ENCODE peak calls at places on chromosomes 4 and X, in five cellular contexts. X is suprapubic skin, G is right atrium auricular region, B is right lobe of liver, E is sigmoid colon. M is an unnamed sample. For H3K4me1 and H3K27me3, the result is how much of the 10 kb centered on the place peaks cover.

GRCh38 chr4:6095023-6095817 is 77.0 kb upstream of the C4orf50 start:
- DNase-seq in G (no peak), B (no peak), E (peak), X (peak), M (no peak)

GRCh38 chrX:98795636-98796035 is 1614.4 kb downstream of the PCDH19 start:
- DNase-seq in G (no peak), B (no peak), E (no peak), X (no peak), M (no peak)

GRCh38 chr4:114758066-114758465 is 159.5 kb downstream of the UGT8 start:
- DNase-seq in E (no peak), G (no peak), B (no peak), X (no peak), M (no peak)

GRCh38 chr4:41927761-41928499 is 7.3 kb upstream of the TMEM33 start:
- DNase-seq in X (no peak), G (no peak), B (no peak), E (no peak), M (no peak)

GRCh38 chr4:183602444-183603102 is 56.4 kb downstream of the RWDD4 start:
- DNase-seq in B (no peak), G (no peak), E (no peak), X (no peak), M (no peak)

GRCh38 chrX:126551306-126551705 is 1.3 kb downstream of the DCAF12L1 start:
- DNase-seq in G (no peak), B (no peak), X (no peak), E (no peak), M (no peak)

GRCh38 chrX:129723511-129723910 is 15.3 kb upstream of the XPNPEP2 start:
- DNase-seq in G (no peak), E (no peak), X (no peak), B (no peak), M (no peak)

GRCh38 chr4:14726441-14727405 is 275.6 kb upstream of the CPEB2 start:
- DNase-seq in E (no peak), X (no peak), B (no peak), G (no peak), M (no peak)

GRCh38 chr4:102791318-102791835 is 30.6 kb upstream of the MANBA start:
- DNase-seq in B (no peak), E (no peak), X (no peak), G (no peak), M (no peak)

GRCh38 chr4:102787096-102787867 is 26.5 kb upstream of the MANBA start:
- DNase-seq in G (no peak), X (no peak), E (no peak), B (no peak), M (no peak)

GRCh38 chr4:102787944-102788343 is 27.2 kb upstream of the MANBA start:
- DNase-seq in X (no peak), B (no peak), G (no peak), E (no peak), M (no peak)

GRCh38 chr4:102786279-102786678 is 25.5 kb upstream of the MANBA start:
- DNase-seq in B (no peak), E (no peak), X (no peak), G (no peak), M (no peak)

DNA sequence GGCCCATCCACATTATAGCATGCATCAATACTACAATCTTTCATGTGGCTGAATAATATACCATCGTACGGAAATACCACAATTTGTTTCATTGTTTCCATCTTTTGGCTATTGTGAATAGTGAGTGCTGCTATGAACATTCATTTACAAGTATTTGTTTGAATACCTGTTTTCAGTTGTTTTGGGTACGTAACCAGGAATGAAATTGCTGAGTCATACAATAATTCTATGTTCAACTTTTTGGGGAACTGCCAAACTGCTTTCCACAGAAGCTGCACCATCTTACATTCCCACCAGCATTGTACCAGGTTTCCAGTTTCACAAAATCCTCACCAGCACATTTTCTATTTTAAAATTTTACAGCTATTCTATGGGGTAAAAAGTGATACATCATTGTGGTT is 28.5 kb upstream of the MANBA start:
- DNase-seq in G (no peak), E (no peak), X (no peak), B (no peak), M (no peak)
- H3K4me1 ChIP-seq in G (under half), E (under half), X (under half), B (under half), M (under half)

DNA sequence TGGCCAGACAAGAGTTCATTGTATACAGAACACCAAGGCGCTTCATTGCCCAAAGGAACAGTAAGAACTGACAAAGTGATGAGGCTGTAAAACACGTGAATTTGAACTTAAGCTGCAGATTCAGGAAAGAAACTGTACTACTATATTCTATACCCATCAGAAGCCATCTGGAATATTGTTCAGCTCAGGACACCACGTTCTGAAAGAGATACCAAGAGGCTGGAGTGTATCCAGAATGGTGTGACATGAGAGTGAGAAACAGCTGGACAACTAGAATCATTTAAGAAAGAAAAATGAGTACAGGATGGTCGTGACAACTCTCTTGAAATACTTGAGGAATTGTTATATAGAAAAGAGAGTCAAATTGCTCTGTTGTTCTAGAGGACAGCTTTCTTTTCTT is 94.9 kb downstream of the MGST2 start:
- DNase-seq in G (no peak), B (no peak), X (no peak), E (no peak), M (no peak)
- H3K27ac ChIP-seq in G (peak), B (no peak), X (no peak), E (no peak), M (no peak)

GRCh38 chr4:8762951-8763735 is 108.5 kb downstream of the HMX1 start:
- DNase-seq in G (no peak), E (peak), X (peak), B (peak), M (no peak)
- H3K27me3 ChIP-seq in G (under half), E (under half), X (half or more), B (under half), M (under half)

DNA sequence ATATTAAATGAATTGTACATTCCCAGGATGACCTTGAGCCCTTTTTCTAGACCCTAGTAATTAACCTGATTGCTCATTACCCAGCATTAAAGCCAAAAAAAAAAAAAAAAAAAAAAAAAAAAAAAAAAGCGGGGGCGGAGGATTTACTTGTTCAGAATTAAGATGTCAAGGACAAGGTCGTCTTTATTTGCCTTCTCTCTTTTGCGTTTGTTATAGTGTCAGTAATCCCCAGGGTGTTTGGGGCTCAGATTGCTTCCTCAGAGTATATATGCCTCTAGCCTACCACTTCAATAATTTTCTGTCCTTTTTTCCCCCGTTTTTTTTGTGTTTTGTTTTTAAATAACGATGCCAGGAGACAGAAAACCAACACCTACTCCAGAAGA is 138.4 kb downstream of the AFF1 start:
- DNase-seq in X (no peak), B (no peak), G (no peak), E (no peak), M (no peak)
- H3K4me1 ChIP-seq in X (half or more), B (under half), G (half or more), E (half or more), M (under half)

GRCh38 chr4:123804171-123804721 is 407.7 kb downstream of the SPRY1 start:
- DNase-seq in E (no peak), B (no peak), X (no peak), G (no peak), M (no peak)
- H3K27ac ChIP-seq in E (no peak), B (no peak), X (no peak), G (no peak), M (no peak)

GRCh38 chr4:146654648-146654975 is 15.9 kb downstream of the POU4F2 start:
- DNase-seq in X (no peak), E (no peak), B (no peak), G (no peak), M (no peak)
- H3K27me3 ChIP-seq in X (half or more), E (half or more), B (under half), G (under half), M (under half)

GRCh38 chr4:947491-947971 is 15.3 kb downstream of the TMEM175 start:
- DNase-seq in B (no peak), X (peak), G (no peak), E (peak), M (no peak)

GRCh38 chr4:948101-948935 is 16.1 kb downstream of the TMEM175 start:
- DNase-seq in X (peak), E (peak), B (no peak), G (no peak), M (no peak)

GRCh38 chr4:946517-947471 is 14.5 kb downstream of the TMEM175 start:
- DNase-seq in B (no peak), E (no peak), X (peak), G (no peak), M (no peak)

GRCh38 chr4:945274-946102 is 13.2 kb downstream of the TMEM175 start:
- DNase-seq in G (no peak), E (no peak), B (no peak), X (peak), M (no peak)

GRCh38 chr4:946103-946450 is 13.8 kb downstream of the TMEM175 start:
- DNase-seq in X (peak), E (no peak), G (no peak), B (no peak), M (no peak)
- H3K4me1 ChIP-seq in X (under half), E (under half), G (under half), B (under half), M (under half)

DNA sequence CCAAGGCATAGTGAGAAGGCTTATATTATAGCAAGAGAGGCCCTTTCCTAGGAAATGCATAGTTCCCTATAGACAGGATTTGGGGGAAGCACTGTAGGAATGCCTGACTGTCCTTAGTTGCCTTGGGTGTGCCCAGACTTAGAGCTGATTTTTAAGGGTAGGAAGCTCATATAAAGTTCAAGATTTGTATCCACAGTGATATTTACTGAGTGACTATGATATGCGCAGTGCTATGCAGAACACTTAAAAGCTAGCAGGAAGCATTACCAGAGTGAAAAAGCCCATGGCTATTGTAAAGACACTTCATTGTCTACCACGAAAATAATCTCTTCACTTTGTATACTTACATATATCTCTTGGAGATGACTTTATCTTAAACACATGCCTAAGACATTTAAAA is 50.1 kb upstream of the IL13RA1 start:
- DNase-seq in E (no peak), G (no peak), B (no peak), X (no peak), M (no peak)
- H3K27ac ChIP-seq in E (no peak), G (no peak), B (no peak), X (no peak), M (no peak)